ENCODE peak calls at places on chromosome 20, in six cellular contexts. G is neuronal stem cell, N is IMR-90, L is H1, V is mesenchymal stem cell, R is trophoblast cell. C is an unnamed sample.

GRCh38 chr20:10972219-10972860 is 298.5 kb upstream of the JAG1 start:
- DNase-seq in N (no peak), G (no peak), V (no peak), R (no peak), L (no peak), C (no peak)

GRCh38 chr20:62320581-62321354 is 18.0 kb downstream of the ADRM1 start:
- DNase-seq in R (no peak), V (no peak), L (no peak), N (no peak), G (no peak), C (peak)

GRCh38 chr20:3431109-3431508 is 23.6 kb upstream of the DNAAF9 start:
- DNase-seq in V (no peak), N (peak), R (no peak), L (no peak), G (no peak), C (no peak)

GRCh38 chr20:62704341-62704948 is 4.2 kb upstream of the NTSR1 start:
- DNase-seq in G (no peak), R (no peak), N (peak), V (peak), L (no peak), C (no peak)

GRCh38 chr20:37244572-37244957 is 17.0 kb downstream of the GHRH start:
- DNase-seq in V (no peak), N (no peak), R (no peak), L (no peak), G (no peak), C (no peak)

GRCh38 chr20:2742934-2743559 is 50.5 kb downstream of the EBF4 start:
- DNase-seq in L (peak), G (peak), R (peak), V (peak), N (peak), C (peak)

GRCh38 chr20:35978041-35978513 is 9.7 kb downstream of the CNBD2 start:
- DNase-seq in G (no peak), L (no peak), V (peak), N (peak), R (no peak), C (no peak)

GRCh38 chr20:18773566-18773965 is 40.0 kb upstream of the SCP2D1 start:
- DNase-seq in L (no peak), R (no peak), G (no peak), N (no peak), V (no peak), C (no peak)

GRCh38 chr20:19817017-19817416 is 59.0 kb downstream of the RIN2 start:
- DNase-seq in V (peak), L (no peak), R (no peak), N (peak), G (no peak), C (no peak)

GRCh38 chr20:1888796-1889463 is 6.3 kb upstream of the SIRPA start:
- DNase-seq in L (no peak), N (peak), V (peak), G (no peak), R (no peak), C (no peak)

GRCh38 chr20:2005831-2006426 is 12.1 kb upstream of the PDYN start:
- DNase-seq in G (peak), R (peak), V (peak), N (peak), L (peak), C (peak)

GRCh38 chr20:53999077-53999476 is 71.3 kb downstream of the BCAS1 start:
- DNase-seq in R (no peak), V (no peak), N (no peak), G (no peak), L (no peak), C (no peak)

GRCh38 chr20:46215913-46216707 is 92.2 kb downstream of the CDH22 start:
- DNase-seq in L (peak), R (no peak), N (peak), V (peak), G (peak), C (peak)

GRCh38 chr20:3483784-3484183 is 13.0 kb downstream of the ATRN start:
- DNase-seq in L (no peak), N (peak), V (no peak), R (no peak), G (no peak), C (no peak)

GRCh38 chr20:50251992-50252491 is 61.4 kb downstream of the CEBPB start:
- DNase-seq in N (peak), L (no peak), V (no peak), R (peak), G (no peak), C (no peak)

GRCh38 chr20:46264391-46265266 is 43.7 kb downstream of the CDH22 start:
- DNase-seq in V (no peak), R (no peak), G (no peak), N (no peak), L (no peak), C (no peak)

GRCh38 chr20:51258582-51259175 is 235.8 kb upstream of the KCNG1 start:
- DNase-seq in L (no peak), R (peak), V (peak), N (peak), G (peak), C (no peak)

GRCh38 chr20:57785061-57785460 is 75.2 kb upstream of the PMEPA1 start:
- DNase-seq in L (no peak), G (no peak), N (no peak), V (no peak), R (no peak), C (peak)
- H3K4me2 ChIP-seq in L (no peak), G (no peak), N (no peak), V (no peak), R (no peak), C (no peak)

DNA sequence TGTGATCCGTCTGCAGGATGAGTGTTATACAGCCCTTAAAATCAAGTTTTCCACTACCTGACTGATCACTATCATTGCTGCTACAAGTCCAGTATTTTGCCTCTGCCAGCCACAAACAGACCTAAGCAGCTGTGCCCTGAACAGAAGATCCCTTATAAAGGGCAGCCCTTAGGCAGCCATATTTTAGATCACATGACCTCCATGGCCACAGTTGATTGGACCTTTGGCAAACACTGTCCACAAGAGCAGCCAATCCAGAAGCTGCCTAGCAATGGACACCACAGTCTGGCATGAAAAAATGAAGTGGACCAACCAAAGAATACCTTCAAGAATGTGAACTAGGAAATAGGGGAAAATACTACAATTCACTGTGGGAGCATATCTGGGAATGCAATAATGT is 50.8 kb downstream of the MC3R start:
- DNase-seq in G (no peak), N (no peak), L (no peak), V (no peak), R (no peak), C (no peak)
- H2AFZ ChIP-seq in G (peak), N (no peak), L (no peak), V (no peak), R (no peak), C (no peak)

GRCh38 chr20:31769681-31770080 is 30.6 kb downstream of the TPX2 start:
- DNase-seq in G (no peak), V (no peak), R (no peak), L (no peak), N (no peak), C (no peak)

GRCh38 chr20:31764641-31765305 is 25.7 kb downstream of the TPX2 start:
- DNase-seq in R (no peak), V (no peak), N (peak), G (no peak), L (no peak), C (no peak)

GRCh38 chr20:31770243-31770642 is 31.2 kb downstream of the TPX2 start:
- DNase-seq in R (no peak), V (no peak), N (no peak), L (no peak), G (no peak), C (no peak)

DNA sequence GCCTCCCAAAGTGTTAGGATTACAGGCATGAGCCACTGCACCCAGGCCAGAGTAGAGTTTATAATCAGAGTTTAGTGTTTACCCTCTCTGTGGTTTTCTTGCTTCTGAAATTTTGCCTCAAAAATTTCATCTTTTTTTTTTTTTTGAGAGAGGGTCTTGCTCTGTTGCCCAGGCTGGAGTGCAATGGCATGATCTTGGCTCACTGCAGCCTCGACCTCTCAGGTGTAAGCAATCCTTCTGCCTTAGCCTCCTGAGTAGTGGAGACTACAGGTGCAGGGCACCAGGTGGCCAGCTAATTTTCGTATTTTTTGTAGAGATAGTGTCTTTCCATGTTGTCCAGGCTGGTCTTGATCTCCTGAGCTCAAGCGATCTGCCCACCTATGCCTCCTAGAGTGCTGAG is 28.7 kb downstream of the TPX2 start:
- DNase-seq in L (no peak), V (no peak), R (no peak), N (no peak), G (no peak), C (no peak)
- H4K91ac ChIP-seq in L (no peak), V (no peak), R (no peak), N (no peak), G (no peak), C (no peak)

GRCh38 chr20:56781108-56781739 is 152.1 kb downstream of the TFAP2C start:
- DNase-seq in N (no peak), R (no peak), L (no peak), V (peak), G (no peak), C (no peak)
- H3K4me2 ChIP-seq in N (no peak), R (no peak), L (no peak), V (no peak), G (no peak), C (no peak)